ENCODE peak calls at places on chromosome 16, in nine cellular contexts. E, Q, M, H, N, B, S, V and O are unnamed samples.

GRCh38 chr16:85136705-85137322 is 24.5 kb upstream of the CIBAR2 start:
- DNase-seq in S (no peak), Q (no peak), E (no peak), N (no peak), B (peak), M (no peak), V (no peak), H (no peak), O (no peak)

GRCh38 chr16:1082952-1083675 is 10.6 kb downstream of the SSTR5 start:
- DNase-seq in Q (no peak), B (no peak), M (no peak), E (no peak), N (no peak), S (no peak), H (peak), V (no peak), O (no peak)

GRCh38 chr16:12350945-12351344 is 374.4 kb downstream of the SNX29 start:
- DNase-seq in S (no peak), M (no peak), V (no peak), B (no peak), H (no peak), E (no peak), Q (no peak), N (no peak), O (no peak)

GRCh38 chr16:29806096-29806579 is at the start of gene MAZ:
- DNase-seq in S (peak), Q (peak), B (no peak), H (no peak), E (no peak), V (peak), M (no peak), N (peak), O (no peak)

GRCh38 chr16:85378145-85379040 is 234.7 kb upstream of the GSE1 start:
- DNase-seq in M (no peak), N (no peak), B (no peak), E (no peak), S (no peak), Q (no peak), H (no peak), V (no peak), O (no peak)

GRCh38 chr16:19382887-19383816 is 34.5 kb upstream of the TMC5 start:
- DNase-seq in H (no peak), Q (peak), E (no peak), M (no peak), B (no peak), N (no peak), S (no peak), V (no peak), O (no peak)

GRCh38 chr16:88323546-88324330 is 59.0 kb upstream of the ZNF469 start:
- DNase-seq in Q (no peak), S (no peak), M (no peak), V (no peak), H (no peak), B (no peak), E (no peak), N (no peak), O (no peak)

GRCh38 chr16:85569615-85570212 is 43.4 kb upstream of the GSE1 start:
- DNase-seq in E (no peak), V (no peak), Q (no peak), H (no peak), S (no peak), M (no peak), B (no peak), N (peak), O (no peak)

GRCh38 chr16:73565263-73565662 is 517.3 kb upstream of the ZFHX3 start:
- DNase-seq in Q (no peak), B (no peak), H (no peak), E (no peak), S (no peak), M (no peak), N (no peak), V (no peak), O (no peak)